ENCODE peak calls at places on chromosome 4, in six cellular contexts. J is tibial artery, L is GM23248, R is H1, K is breast epithelium, X is stomach. N is an unnamed sample.

GRCh38 chr4:131509521-131509920 is 1639.6 kb upstream of the PCDH10 start:
- DNase-seq in J (no peak), R (no peak), K (no peak), L (no peak), X (no peak), N (peak; percentile 4)

GRCh38 chr4:102586644-102587021 is 85.5 kb downstream of the NFKB1 start:
- DNase-seq in J (no peak), K (no peak), L (no peak), R (no peak), X (no peak), N (no peak)

GRCh38 chr4:158823461-158823873 is 54.6 kb downstream of the FNIP2 start:
- DNase-seq in L (peak; percentile 71), J (no peak), X (no peak), R (no peak), K (no peak), N (peak; percentile 58)

GRCh38 chr4:133484287-133484686 is 335.2 kb downstream of the PCDH10 start:
- DNase-seq in J (no peak), L (no peak), R (no peak), K (no peak), X (no peak), N (no peak)

GRCh38 chr4:163558539-163559044 is 64.1 kb downstream of the TMA16 start:
- DNase-seq in J (no peak), X (no peak), K (no peak), R (no peak), L (no peak), N (no peak)

GRCh38 chr4:169279111-169279510 is 8.4 kb upstream of the SH3RF1 start:
- DNase-seq in K (no peak), J (no peak), L (no peak), R (no peak), X (no peak), N (no peak)

GRCh38 chr4:66574145-66574978 is 904.1 kb upstream of the EPHA5 start:
- DNase-seq in X (no peak), J (no peak), K (no peak), L (no peak), R (no peak), N (no peak)

GRCh38 chr4:94634266-94634665 is 123.5 kb upstream of the BMPR1B start:
- DNase-seq in R (no peak), L (peak; percentile 67), K (no peak), J (no peak), X (no peak), N (no peak)

GRCh38 chr4:155899891-155900290 is 3.6 kb upstream of the TDO2 start:
- DNase-seq in R (no peak), K (no peak), X (no peak), J (no peak), L (no peak), N (no peak)

GRCh38 chr4:129429566-129430339 is 333.8 kb downstream of the C4orf33 start:
- DNase-seq in L (peak; percentile 1), J (no peak), R (no peak), K (no peak), X (no peak), N (peak; percentile 17)

GRCh38 chr4:46274717-46275116 is 115.2 kb downstream of the GABRA2 start:
- DNase-seq in K (no peak), L (peak; percentile 10), X (no peak), R (no peak), J (no peak), N (no peak)

GRCh38 chr4:168908859-168909390 is 101.1 kb downstream of the CBR4 start:
- DNase-seq in J (no peak), R (no peak), X (no peak), K (no peak), L (peak; percentile 39), N (no peak)

GRCh38 chr4:20311863-20312262 is 60.2 kb downstream of the SLIT2 start:
- DNase-seq in X (no peak), K (no peak), J (no peak), L (peak; percentile 29), R (no peak), N (no peak)

GRCh38 chr4:109614015-109614414 is 54.0 kb downstream of the MCUB start:
- DNase-seq in J (no peak), R (no peak), L (no peak), K (no peak), X (no peak), N (no peak)

GRCh38 chr4:151418385-151418784 is 9.4 kb downstream of the FHIP1A start:
- DNase-seq in L (peak; percentile 86), X (no peak), K (no peak), R (no peak), J (no peak), N (peak; percentile 98)

GRCh38 chr4:71472946-71473345 is 134.1 kb downstream of the SLC4A4 start:
- DNase-seq in R (no peak), L (peak; percentile 90), K (no peak), X (no peak), J (no peak), N (peak; percentile 79)

GRCh38 chr4:64713256-64713840 is 304.1 kb upstream of the TECRL start:
- DNase-seq in L (peak; percentile 23), J (no peak), K (no peak), R (no peak), X (no peak), N (peak; percentile 50)

GRCh38 chr4:141912831-141913230 is 276.4 kb downstream of the IL15 start:
- DNase-seq in L (no peak), R (no peak), J (no peak), X (peak; percentile 54), K (no peak), N (peak; percentile 5)

GRCh38 chr4:15690020-15690809 is 8.6 kb downstream of the FAM200B start:
- DNase-seq in L (peak; percentile 92), X (no peak), K (no peak), J (no peak), R (no peak), N (peak; percentile 91)

GRCh38 chr4:94357624-94358023 is 15.0 kb upstream of the HPGDS start:
- DNase-seq in R (no peak), X (no peak), J (no peak), K (no peak), L (peak; percentile 2), N (peak; percentile 47)

GRCh38 chr4:88963817-88964216 is 93.2 kb downstream of the FAM13A start:
- DNase-seq in J (no peak), K (no peak), X (no peak), L (peak; percentile 73), R (no peak), N (peak; percentile 94)

GRCh38 chr4:67928547-67928946 is 34.7 kb downstream of the TMPRSS11A start:
- DNase-seq in L (no peak), R (no peak), J (no peak), K (no peak), X (no peak), N (peak; percentile 73)

GRCh38 chr4:147052361-147052760 is 106.7 kb upstream of the TTC29 start:
- DNase-seq in X (no peak), L (no peak), K (no peak), J (no peak), R (no peak), N (peak; percentile 82)

GRCh38 chr4:186948361-186949291 is 225.0 kb upstream of the FAT1 start:
- DNase-seq in K (no peak), J (no peak), R (no peak), L (peak; percentile 29), X (no peak), N (no peak)

GRCh38 chr4:109303141-109303499 is 662 bp upstream of the COL25A1 start:
- DNase-seq in J (no peak), X (no peak), L (peak; percentile 36), R (no peak), K (no peak), N (peak; percentile 32)

GRCh38 chr4:174561556-174561955 is 39.3 kb upstream of the HPGD start:
- DNase-seq in K (no peak), R (no peak), J (no peak), L (no peak), X (no peak), N (no peak)

GRCh38 chr4:104966349-104967033 is 180.2 kb upstream of the TET2 start:
- DNase-seq in R (no peak), K (no peak), J (no peak), L (no peak), X (no peak), N (peak; percentile 82)

GRCh38 chr4:175540732-175541131 is 271.3 kb downstream of the GPM6A start:
- DNase-seq in K (no peak), J (no peak), L (no peak), R (no peak), X (no peak), N (no peak)

GRCh38 chr4:7087036-7087435 is 19.2 kb upstream of the GRPEL1 start:
- DNase-seq in X (no peak), L (no peak), R (no peak), K (no peak), J (peak; percentile 33), N (peak; percentile 33)

GRCh38 chr4:52718123-52718522 is 33.1 kb downstream of the ERVMER34-1 start:
- DNase-seq in K (no peak), R (no peak), J (no peak), X (no peak), L (peak; percentile 13), N (peak; percentile 63)

GRCh38 chr4:1900624-1901023 is 29.4 kb downstream of the NSD2 start:
- DNase-seq in K (no peak), J (no peak), X (no peak), R (no peak), L (no peak), N (no peak)

GRCh38 chr4:55733874-55734437 is 85.6 kb upstream of the EXOC1L start:
- DNase-seq in R (no peak), J (no peak), L (peak; percentile 75), X (peak; percentile 91), K (peak; percentile 45), N (peak; percentile 94)

GRCh38 chr4:150323551-150324325 is 245.5 kb downstream of the DCLK2 start:
- DNase-seq in K (no peak), R (no peak), L (no peak), X (no peak), J (no peak), N (no peak)

DNA sequence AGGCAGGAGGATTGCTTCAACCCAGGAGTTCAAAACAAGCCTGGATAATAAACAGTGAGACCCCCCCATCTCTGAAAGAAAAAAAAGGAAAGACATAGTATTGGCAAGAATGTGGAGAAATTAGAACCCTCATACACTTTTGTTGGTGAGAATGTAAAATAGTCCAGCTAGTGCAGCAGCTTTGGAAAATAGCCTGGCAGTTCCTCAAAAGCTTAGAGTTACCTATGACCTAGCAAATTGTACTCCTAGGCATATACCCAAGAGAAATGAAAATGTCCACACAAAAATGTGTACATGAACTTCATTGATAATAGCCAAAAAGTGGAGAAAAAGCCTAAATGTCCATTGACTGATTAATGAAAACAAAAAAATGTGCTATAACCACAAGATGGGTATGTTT is 21.3 kb downstream of the THAP9 start:
- DNase-seq in L (no peak), J (no peak), X (no peak), K (no peak), R (no peak), N (no peak)
- H3K4me3 ChIP-seq in L (no peak overlapping the region), J (no peak overlapping the region), X (no peak overlapping the region), K (no peak overlapping the region), R (no peak overlapping the region), N (no peak overlapping the region)

GRCh38 chr4:39975488-39976089 is 2.1 kb downstream of the PDS5A start:
- DNase-seq in J (peak; percentile 19), L (peak; percentile 57), K (no peak), X (no peak), R (no peak), N (no peak)
- H3K4me3 ChIP-seq in J (peak overlapping the region; percentile 97), L (peak overlapping the region; percentile 80), K (peak overlapping the region; percentile 96), X (peak overlapping the region; percentile 92), R (no peak overlapping the region), N (no peak overlapping the region)

GRCh38 chr4:127622621-127622922 is 10.2 kb upstream of the INTU start:
- DNase-seq in K (peak; percentile 52), L (no peak), J (no peak), R (peak; percentile 38), X (no peak), N (peak; percentile 29)
- H3K4me3 ChIP-seq in K (peak overlapping the region; percentile 84), L (peak overlapping the region; percentile 76), J (peak overlapping the region; percentile 71), R (peak overlapping the region; percentile 67), X (peak overlapping the region; percentile 64), N (peak overlapping the region; percentile 66)

GRCh38 chr4:184616633-184617471 is 32.4 kb downstream of the CASP3 start:
- DNase-seq in R (no peak), K (no peak), J (no peak), L (no peak), X (no peak), N (no peak)
- H3K4me3 ChIP-seq in R (no peak overlapping the region), K (no peak overlapping the region), J (no peak overlapping the region), L (no peak overlapping the region), X (no peak overlapping the region), N (no peak overlapping the region)

N was measured in bronchial epithelial cell.